ENCODE peak calls at places on chromosomes 6 and 20, in five cellular contexts. K is cardiac fibroblast; W is fibroblast of the aortic adventitia; Y is stimulated activated CD4-positive, alpha-beta T cell treated with anti-CD3 and anti-CD28 coated beads, Interleukin-1b, Interleukin-23, amount 100 ng/mL, for 48 hours; Q is amygdala. N is an unnamed sample.

GRCh38 chr6:122347251-122347650 is 52.2 kb upstream of the HSF2 start:
- DNase-seq in W (no peak), K (no peak), Q (no peak), Y (no peak), N (no peak)

GRCh38 chr6:123030292-123030691 is 34.3 kb downstream of the CLVS2 start:
- DNase-seq in W (no peak), Q (no peak), Y (no peak), K (peak; percentile 1), N (peak; percentile 3)

GRCh38 chr6:30156262-30156599 is 4.8 kb downstream of the TRIM10 start:
- DNase-seq in W (peak; percentile 73), Y (no peak), Q (no peak), K (peak; percentile 72), N (peak; percentile 45)

GRCh38 chr20:45059022-45059728 is 41.8 kb downstream of the KCNS1 start:
- DNase-seq in K (peak; percentile 52), W (peak; percentile 64), Y (no peak), Q (peak; percentile 56), N (peak; percentile 50)

GRCh38 chr20:38497246-38497645 is 24.6 kb downstream of the RALGAPB start:
- DNase-seq in W (no peak), K (no peak), Y (no peak), Q (no peak), N (no peak)

GRCh38 chr20:51249781-51250180 is 226.9 kb upstream of the KCNG1 start:
- DNase-seq in Y (no peak), Q (no peak), W (no peak), K (no peak), N (no peak)

GRCh38 chr6:108921547-108922331 is 73.5 kb downstream of the ARMC2 start:
- DNase-seq in K (peak; percentile 96), Y (peak; percentile 24), Q (no peak), W (peak; percentile 98), N (peak; percentile 94)

GRCh38 chr20:35680464-35681183 is 15.9 kb upstream of the CPNE1 start:
- DNase-seq in K (no peak), Q (no peak), W (no peak), Y (no peak), N (no peak)

GRCh38 chr6:161091972-161092701 is 100.6 kb downstream of the MAP3K4 start:
- DNase-seq in W (peak; percentile 12), Y (no peak), K (no peak), Q (no peak), N (no peak)

GRCh38 chr6:108630050-108630714 is 69.5 kb downstream of the FOXO3 start:
- DNase-seq in W (no peak), Q (no peak), K (no peak), Y (no peak), N (no peak)

GRCh38 chr20:44745560-44746366 is at the start of gene KCNK15:
- DNase-seq in Q (no peak), W (no peak), K (peak; percentile 36), Y (peak; percentile 42), N (no peak)

GRCh38 chr20:47274449-47275108 is 81.9 kb downstream of the ZMYND8 start:
- DNase-seq in Q (no peak), K (peak; percentile 94), Y (peak; percentile 33), W (peak; percentile 95), N (peak; percentile 65)

GRCh38 chr20:6051505-6051904 is 2.4 kb downstream of the LRRN4 start:
- DNase-seq in Q (no peak), K (peak; percentile 45), Y (no peak), W (peak; percentile 76), N (no peak)

GRCh38 chr6:5999688-6000608 is 6.8 kb downstream of the NRN1 start:
- DNase-seq in Y (no peak), K (no peak), Q (no peak), W (no peak), N (no peak)

GRCh38 chr6:118856301-118856700 is 37.7 kb upstream of the ASF1A start:
- DNase-seq in Y (no peak), Q (no peak), W (no peak), K (no peak), N (no peak)

GRCh38 chr6:99637629-99638028 is 31.0 kb downstream of the PRDM13 start:
- DNase-seq in K (no peak), Y (no peak), Q (no peak), W (no peak), N (no peak)

GRCh38 chr20:32528291-32528891 is 56.7 kb downstream of the NOL4L start:
- DNase-seq in Q (no peak), Y (no peak), W (no peak), K (no peak), N (no peak)

GRCh38 chr20:52035977-52036376 is 155.6 kb downstream of the ZFP64 start:
- DNase-seq in K (no peak), W (no peak), Y (no peak), Q (no peak), N (no peak)

GRCh38 chr6:166760288-166760687 is 133.2 kb upstream of the RPS6KA2 start:
- DNase-seq in Y (peak; percentile 68), W (no peak), Q (no peak), K (no peak), N (no peak)

GRCh38 chr6:154384196-154384595 is 27.6 kb upstream of the IPCEF1 start:
- DNase-seq in Q (no peak), Y (no peak), K (no peak), W (no peak), N (no peak)

GRCh38 chr20:63097336-63097831 is 90.6 kb upstream of the BHLHE23 start:
- DNase-seq in Q (no peak), W (no peak), K (no peak), Y (no peak), N (no peak)

GRCh38 chr6:167824591-167825041 is 2.1 kb upstream of the AFDN start:
- DNase-seq in Y (no peak), W (peak; percentile 18), Q (no peak), K (no peak), N (no peak)

GRCh38 chr6:157769776-157770430 is 53.1 kb upstream of the SNX9 start:
- DNase-seq in Q (no peak), K (no peak), Y (no peak), W (peak; percentile 62), N (no peak)

GRCh38 chr6:112781236-112781635 is 434.1 kb downstream of the RFPL4B start:
- DNase-seq in W (peak; percentile 35), K (peak; percentile 62), Y (no peak), Q (peak; percentile 9), N (peak; percentile 51)

GRCh38 chr6:126955621-126956020 is 162.8 kb upstream of the RSPO3 start:
- DNase-seq in Q (no peak), W (no peak), Y (no peak), K (no peak), N (no peak)

GRCh38 chr6:75296811-75297779 is 12.5 kb upstream of the TMEM30A start:
- DNase-seq in W (peak; percentile 81), Q (no peak), K (peak; percentile 79), Y (no peak), N (peak; percentile 69)

GRCh38 chr20:9262653-9263194 is 193.8 kb downstream of the PLCB4 start:
- DNase-seq in Y (no peak), Q (no peak), W (no peak), K (peak; percentile 16), N (no peak)

GRCh38 chr6:151514000-151514730 is 20.3 kb downstream of the CCDC170 start:
- DNase-seq in Q (no peak), Y (no peak), W (no peak), K (no peak), N (no peak)

GRCh38 chr6:72733045-72733444 is 111.2 kb downstream of the KCNQ5 start:
- DNase-seq in K (no peak), Q (no peak), Y (no peak), W (no peak), N (no peak)

GRCh38 chr6:125809771-125810315 is 19.1 kb downstream of the NCOA7 start:
- DNase-seq in K (no peak), Y (no peak), Q (no peak), W (no peak), N (no peak)

GRCh38 chr20:21436186-21436585 is 38.9 kb upstream of the NKX2-4 start:
- DNase-seq in W (peak; percentile 65), K (peak; percentile 35), Y (no peak), Q (no peak), N (peak; percentile 61)

GRCh38 chr20:63612276-63612931 is 14.5 kb downstream of the GMEB2 start:
- DNase-seq in Q (no peak), K (no peak), W (no peak), Y (no peak), N (peak; percentile 33)

GRCh38 chr20:32823737-32824588 is 4.2 kb downstream of the MAPRE1 start:
- DNase-seq in Y (no peak), K (peak; percentile 21), Q (no peak), W (peak; percentile 29), N (peak; percentile 43)